ENCODE peak calls at places on chromosome 16, in seven cellular contexts. One of them, this sample, is unnamed.
A peak's percentile ranks its signal among the peaks of the same experiment; 100 is the strongest.

GRCh38 chr16:12583237-12583897 is 220.3 kb downstream of the CPPED1 start:
- DNase-seq in naive thymus-derived CD8-positive, alpha-beta T cell: no peak
- DNase-seq in RWPE1: no peak
- DNase-seq in T-helper 9 cell: no peak
- DNase-seq in neural progenitor cell: no peak
- DNase-seq in HT1080: no peak
- DNase-seq in fibroblast of mammary gland: no peak
- DNase-seq in this sample: no peak

GRCh38 chr16:2904100-2904921 is 7.4 kb upstream of the FLYWCH1 start:
- DNase-seq in naive thymus-derived CD8-positive, alpha-beta T cell: peak; percentile 56
- DNase-seq in RWPE1: peak; percentile 79
- DNase-seq in T-helper 9 cell: peak; percentile 68
- DNase-seq in neural progenitor cell: peak; percentile 91
- DNase-seq in HT1080: peak; percentile 88
- DNase-seq in fibroblast of mammary gland: peak; percentile 83
- DNase-seq in this sample: peak; percentile 82

GRCh38 chr16:82653550-82654511 is 27.1 kb downstream of the CDH13 start:
- DNase-seq in naive thymus-derived CD8-positive, alpha-beta T cell: no peak
- DNase-seq in RWPE1: peak; percentile 92
- DNase-seq in T-helper 9 cell: peak; percentile 26
- DNase-seq in neural progenitor cell: no peak
- DNase-seq in HT1080: peak; percentile 99
- DNase-seq in fibroblast of mammary gland: peak; percentile 85
- DNase-seq in this sample: peak; percentile 74

GRCh38 chr16:11535494-11535893 is 51.2 kb downstream of the LITAF start:
- DNase-seq in naive thymus-derived CD8-positive, alpha-beta T cell: no peak
- DNase-seq in RWPE1: peak; percentile 87
- DNase-seq in T-helper 9 cell: no peak
- DNase-seq in neural progenitor cell: no peak
- DNase-seq in HT1080: no peak
- DNase-seq in fibroblast of mammary gland: no peak
- DNase-seq in this sample: no peak

GRCh38 chr16:11032922-11033291 is 88.5 kb downstream of the CLEC16A start:
- DNase-seq in naive thymus-derived CD8-positive, alpha-beta T cell: no peak
- DNase-seq in RWPE1: no peak
- DNase-seq in T-helper 9 cell: no peak
- DNase-seq in neural progenitor cell: peak; percentile 73
- DNase-seq in HT1080: no peak
- DNase-seq in fibroblast of mammary gland: peak; percentile 98
- DNase-seq in this sample: peak; percentile 97

GRCh38 chr16:49854227-49855203 is 1.4 kb downstream of the ZNF423 start:
- DNase-seq in naive thymus-derived CD8-positive, alpha-beta T cell: no peak
- DNase-seq in RWPE1: no peak
- DNase-seq in T-helper 9 cell: no peak
- DNase-seq in neural progenitor cell: peak; percentile 81
- DNase-seq in HT1080: no peak
- DNase-seq in fibroblast of mammary gland: no peak
- DNase-seq in this sample: no peak

GRCh38 chr16:68446941-68447675 is 1.2 kb downstream of the SMPD3 start:
- DNase-seq in naive thymus-derived CD8-positive, alpha-beta T cell: no peak
- DNase-seq in RWPE1: no peak
- DNase-seq in T-helper 9 cell: no peak
- DNase-seq in neural progenitor cell: peak; percentile 35
- DNase-seq in HT1080: no peak
- DNase-seq in fibroblast of mammary gland: no peak
- DNase-seq in this sample: no peak

GRCh38 chr16:31874354-31875111 is 926 bp downstream of the ZNF267 start:
- DNase-seq in naive thymus-derived CD8-positive, alpha-beta T cell: no peak
- DNase-seq in RWPE1: peak; percentile 72
- DNase-seq in T-helper 9 cell: no peak
- DNase-seq in neural progenitor cell: peak; percentile 9
- DNase-seq in HT1080: peak; percentile 24
- DNase-seq in fibroblast of mammary gland: peak; percentile 69
- DNase-seq in this sample: no peak

GRCh38 chr16:11977206-11978041 is 890 bp downstream of the SNX29 start:
- DNase-seq in naive thymus-derived CD8-positive, alpha-beta T cell: no peak
- DNase-seq in RWPE1: peak; percentile 55
- DNase-seq in T-helper 9 cell: no peak
- DNase-seq in neural progenitor cell: peak; percentile 35
- DNase-seq in HT1080: peak; percentile 81
- DNase-seq in fibroblast of mammary gland: peak; percentile 92
- DNase-seq in this sample: peak; percentile 54

GRCh38 chr16:27649021-27649420 is 99.1 kb downstream of the KATNIP start:
- DNase-seq in naive thymus-derived CD8-positive, alpha-beta T cell: no peak
- DNase-seq in RWPE1: no peak
- DNase-seq in T-helper 9 cell: no peak
- DNase-seq in neural progenitor cell: no peak
- DNase-seq in HT1080: no peak
- DNase-seq in fibroblast of mammary gland: no peak
- DNase-seq in this sample: no peak

This sample was measured in fibroblast of the conjunctiva.